ENCODE peak calls at places on chromosomes 5 and 9, in four cellular contexts. W is GM12891, Y is HCT116, S is K562. B is an unnamed sample.

GRCh38 chr9:86714976-86715375 is 232.3 kb downstream of the GAS1 start:
- DNase-seq in Y (no peak), S (no peak), W (no peak), B (no peak)

GRCh38 chr5:149062371-149063016 is 368 bp downstream of the SH3TC2 start:
- DNase-seq in Y (peak; percentile 83), W (no peak), S (no peak), B (no peak)

GRCh38 chr9:98786750-98787510 is 9.4 kb downstream of the ANKS6 start:
- DNase-seq in Y (no peak), W (no peak), S (no peak), B (no peak)

GRCh38 chr5:127957183-127957582 is 126.4 kb upstream of the SLC12A2 start:
- DNase-seq in Y (no peak), W (no peak), S (no peak), B (no peak)

GRCh38 chr9:123311250-123311753 is 42.9 kb upstream of the STRBP start:
- DNase-seq in W (no peak), Y (no peak), S (no peak), B (no peak)

GRCh38 chr9:117334101-117334500 is 80.8 kb downstream of the ASTN2 start:
- DNase-seq in W (no peak), Y (no peak), S (no peak), B (no peak)

GRCh38 chr9:77502568-77502967 is 145.6 kb downstream of the GNA14 start:
- DNase-seq in W (no peak), S (no peak), Y (no peak), B (no peak)

GRCh38 chr5:176985516-176985915 is 21.1 kb downstream of the UIMC1 start:
- DNase-seq in Y (no peak), S (no peak), W (no peak), B (no peak)

GRCh38 chr9:89481161-89481915 is 16.6 kb downstream of the SEMA4D start:
- DNase-seq in S (no peak), Y (no peak), W (no peak), B (no peak)

GRCh38 chr9:136170291-136170901 is 34.5 kb downstream of the LHX3 start:
- DNase-seq in Y (no peak), S (peak; percentile 81), W (peak; percentile 91), B (peak; percentile 90)

GRCh38 chr5:61658592-61659008 is 326.5 kb downstream of the ZSWIM6 start:
- DNase-seq in S (peak; percentile 71), W (peak; percentile 55), Y (peak; percentile 67), B (peak; percentile 45)
- TF ChIP-seq POLR2AphosphoS5 in S (no peak), W (no peak), Y (no peak), B (no peak)

GRCh38 chr9:137814436-137814835 is 63.1 kb upstream of the CACNA1B start:
- DNase-seq in Y (no peak), S (no peak), W (no peak), B (no peak)

GRCh38 chr9:137815256-137816255 is 62.0 kb upstream of the CACNA1B start:
- DNase-seq in S (no peak), Y (no peak), W (no peak), B (no peak)

GRCh38 chr9:137813167-137813566 is 64.4 kb upstream of the CACNA1B start:
- DNase-seq in Y (no peak), W (no peak), S (no peak), B (no peak)

GRCh38 chr9:137813651-137814415 is 63.7 kb upstream of the CACNA1B start:
- DNase-seq in Y (no peak), W (no peak), S (no peak), B (no peak)

DNA sequence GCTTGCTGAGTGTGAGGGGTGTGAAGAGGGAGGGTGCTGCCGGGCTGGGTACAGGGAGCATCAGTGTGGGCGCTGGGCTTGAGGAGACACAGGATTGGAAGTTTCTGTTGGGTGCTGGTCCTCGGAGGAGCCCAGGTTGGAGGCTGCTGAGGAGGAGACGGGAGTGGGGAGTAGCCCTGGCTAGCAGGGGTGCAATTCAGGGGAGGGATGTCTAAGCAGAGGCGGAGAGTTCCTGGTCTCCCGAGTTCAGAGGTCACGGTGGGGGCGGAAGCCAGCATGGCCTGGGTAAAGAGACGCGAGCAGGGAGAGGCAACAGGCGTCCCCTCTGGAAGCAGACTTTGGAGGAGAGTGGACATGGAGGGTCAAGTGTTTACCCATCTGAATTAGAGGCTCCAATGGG is 62.7 kb upstream of the CACNA1B start:
- DNase-seq in S (no peak), Y (no peak), W (no peak), B (no peak)
- TF ChIP-seq POLR2A in S (no peak), Y (no peak), W (no peak), B (no peak)

GRCh38 chr9:33159760-33160127 is 7.4 kb downstream of the B4GALT1 start:
- DNase-seq in S (no peak), W (no peak), Y (no peak), B (no peak)

GRCh38 chr9:33162721-33163311 is 4.3 kb downstream of the B4GALT1 start:
- DNase-seq in S (no peak), Y (no peak), W (no peak), B (no peak)

GRCh38 chr9:33163433-33164137 is 3.6 kb downstream of the B4GALT1 start:
- DNase-seq in Y (no peak), W (no peak), S (no peak), B (no peak)

GRCh38 chr9:33161011-33161588 is 6.0 kb downstream of the B4GALT1 start:
- DNase-seq in S (no peak), Y (peak; percentile 88), W (no peak), B (no peak)

GRCh38 chr9:33161589-33162132 is 5.5 kb downstream of the B4GALT1 start:
- DNase-seq in S (no peak), Y (peak; percentile 78), W (no peak), B (no peak)
- TF ChIP-seq POLR2AphosphoS5 in S (no peak), Y (peak; percentile 49), W (no peak), B (no peak)

GRCh38 chr9:134455951-134456739 is 129.9 kb downstream of the RXRA start:
- DNase-seq in Y (peak; percentile 35), S (no peak), W (peak; percentile 64), B (no peak)
- TF ChIP-seq POLR2A in Y (no peak), S (no peak), W (no peak), B (no peak)

DNA sequence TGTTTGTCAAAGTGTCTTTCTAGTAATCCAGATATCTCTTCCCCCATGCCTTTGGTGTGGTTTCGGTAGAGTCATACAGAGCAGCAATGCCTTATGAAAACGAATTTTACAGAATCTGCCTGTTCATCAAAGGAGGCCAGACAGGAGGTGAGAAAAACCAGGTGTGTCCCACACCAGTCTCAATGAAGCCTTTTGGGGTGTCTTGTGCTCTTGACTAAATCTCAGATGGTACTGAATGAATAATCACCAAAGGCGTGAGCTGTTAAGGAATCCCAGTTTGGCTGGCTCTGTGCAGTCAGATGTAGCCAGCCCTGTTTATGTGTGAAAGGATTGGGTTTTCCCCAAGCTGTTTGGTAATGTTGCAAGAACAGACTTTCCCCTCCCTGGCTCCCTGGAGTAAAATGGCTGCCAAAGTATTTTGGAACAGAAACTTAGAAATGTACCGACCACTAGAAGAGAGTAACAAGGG is 70.8 kb upstream of the CDKN2B start:
- DNase-seq in Y (no peak), W (no peak), S (no peak), B (no peak)
- TF ChIP-seq POLR2AphosphoS5 in Y (no peak), W (no peak), S (no peak), B (no peak)

DNA sequence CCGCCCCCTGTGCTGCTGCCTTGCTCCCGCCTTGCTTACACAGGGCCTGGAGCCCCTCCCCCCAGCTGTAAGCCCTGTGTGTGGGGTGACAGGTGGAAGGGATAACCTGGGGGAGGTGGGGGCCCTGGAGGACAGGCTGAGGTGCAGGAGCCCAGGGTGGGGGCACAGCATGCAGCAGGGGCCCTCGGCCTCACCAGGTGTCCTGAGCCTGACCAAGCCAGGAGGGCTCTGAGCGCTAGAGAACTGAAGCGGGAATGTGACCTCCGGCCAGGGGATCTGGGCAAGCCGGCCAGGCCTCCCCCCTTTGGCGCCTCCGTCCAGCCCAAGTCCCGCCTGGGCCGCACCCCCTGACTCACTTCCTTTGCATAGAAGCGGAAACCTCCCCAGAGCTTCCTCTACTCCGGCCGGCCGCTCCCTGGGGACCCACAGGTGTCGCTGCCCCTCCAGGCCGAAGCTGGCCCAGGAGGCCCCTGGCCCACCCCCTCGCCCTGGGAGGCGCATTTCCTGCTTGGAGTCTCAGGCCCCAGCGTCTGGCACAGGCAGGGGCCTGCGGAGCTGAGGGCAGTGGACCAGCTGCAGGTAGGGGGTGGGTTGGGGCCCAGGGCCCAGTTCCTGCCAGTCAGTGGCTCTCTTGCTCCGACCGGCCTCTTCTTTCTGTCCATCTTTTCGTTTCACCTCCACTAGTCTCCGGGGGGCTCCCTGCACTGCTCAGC is at the start of gene TOR4A:
- DNase-seq in Y (peak; percentile 80), W (peak; percentile 89), S (peak; percentile 94), B (peak; percentile 91)
- TF ChIP-seq POLR2A in Y (peak; percentile 31), W (no peak), S (peak; percentile 85), B (peak; percentile 69)

DNA sequence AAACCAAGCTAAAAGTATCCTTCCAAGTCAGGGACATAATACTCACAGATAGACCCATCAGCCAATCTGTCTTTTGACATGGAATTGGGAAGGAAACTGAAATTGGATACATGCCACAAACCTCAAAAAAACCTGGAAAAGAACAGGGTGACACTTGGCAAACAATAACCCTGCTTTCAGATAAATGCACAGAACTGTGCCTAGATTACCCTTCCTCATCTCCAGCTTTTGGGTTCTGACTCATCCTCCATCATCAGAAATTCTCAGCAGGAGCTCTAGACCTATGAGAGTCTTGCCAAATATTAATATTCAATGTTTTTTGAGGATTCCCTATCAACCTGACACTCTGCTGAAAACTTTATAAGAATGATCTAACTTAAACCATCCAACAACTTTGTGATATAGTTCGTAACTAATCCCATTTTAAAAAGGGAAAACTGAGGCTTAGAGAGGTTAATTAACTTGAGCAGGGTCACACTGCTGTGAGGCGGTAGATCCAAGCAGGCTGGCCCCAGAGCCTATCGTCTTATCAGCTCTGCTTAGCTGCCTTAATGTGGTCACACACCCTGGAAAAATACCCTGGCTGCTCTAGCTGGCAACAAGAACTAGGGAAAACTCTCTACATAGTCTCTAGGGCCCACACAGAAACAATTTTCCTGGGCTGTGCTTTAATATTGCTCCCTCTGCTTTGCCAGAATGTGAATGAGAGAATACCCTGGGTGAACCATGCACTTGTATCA is 157.0 kb upstream of the TRPC7 start:
- DNase-seq in Y (no peak), S (no peak), W (no peak), B (no peak)
- TF ChIP-seq POLR2AphosphoS5 in Y (no peak), S (no peak), W (no peak), B (no peak)

DNA sequence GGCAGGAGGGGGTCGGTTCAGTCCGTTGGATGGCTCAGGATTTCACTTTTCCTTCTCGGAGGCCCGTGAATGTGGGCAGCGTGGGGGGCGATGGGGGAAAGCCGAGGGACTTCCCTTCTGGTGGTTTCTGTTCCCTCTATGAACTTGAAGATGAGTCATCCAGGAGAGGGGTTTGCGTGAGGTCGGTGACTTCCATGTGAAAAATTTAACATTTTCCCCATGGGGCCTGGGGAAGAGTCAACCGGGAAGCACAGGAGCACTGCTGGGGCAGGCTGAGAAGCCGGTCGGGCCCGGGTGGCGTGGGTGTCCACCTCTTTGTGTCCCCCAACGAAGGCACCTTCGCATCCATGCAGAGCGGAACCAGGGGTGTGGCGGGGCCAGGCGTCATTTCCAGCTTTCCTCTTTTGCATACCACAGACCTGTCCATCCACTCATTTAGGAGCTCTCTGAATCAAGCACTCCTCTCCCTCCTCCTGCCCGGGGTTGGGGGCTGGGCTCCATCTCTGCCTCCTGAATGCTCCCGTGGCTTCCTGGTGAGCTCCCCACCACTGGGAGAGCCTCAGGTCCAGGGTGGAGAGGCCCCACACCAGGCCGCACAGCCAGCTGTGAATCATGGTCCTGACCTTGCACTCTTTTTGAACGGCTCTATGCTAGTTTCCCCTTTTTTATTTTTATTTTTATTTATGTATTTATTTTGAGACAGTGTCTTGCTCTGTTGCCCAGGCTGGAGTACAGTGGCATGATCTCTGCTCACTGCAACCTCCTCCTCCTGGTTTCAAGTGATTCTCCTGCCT is 68.4 kb downstream of the ANKRD33B start:
- DNase-seq in S (no peak), W (peak; percentile 55), Y (peak; percentile 34), B (peak; percentile 64)
- TF ChIP-seq POLR2A in S (no peak), W (peak; percentile 64), Y (no peak), B (peak; percentile 58)